ENCODE peak calls at places on chromosome 18, in seven cellular contexts. D, W, A, U, R, P and S are unnamed samples.

GRCh38 chr18:59380706-59381105 is 21.6 kb upstream of the LMAN1 start:
- DNase-seq in W (no peak), A (no peak), R (no peak), U (no peak), P (no peak), D (no peak), S (no peak)

GRCh38 chr18:50751490-50751889 is 68.3 kb downstream of the MRO start:
- DNase-seq in U (no peak), P (no peak), W (no peak), D (no peak), R (peak; percentile 54), A (no peak), S (no peak)

GRCh38 chr18:44731866-44732555 is 51.3 kb downstream of the SETBP1 start:
- DNase-seq in R (no peak), P (no peak), U (no peak), D (no peak), W (no peak), A (no peak), S (no peak)

GRCh38 chr18:58557013-58557435 is 71.9 kb downstream of the ALPK2 start:
- DNase-seq in A (peak; percentile 87), P (no peak), D (no peak), R (no peak), U (no peak), W (no peak), S (no peak)

GRCh38 chr18:76932026-76932819 is 109.9 kb downstream of the ZNF236 start:
- DNase-seq in W (no peak), P (no peak), R (no peak), U (no peak), D (no peak), A (no peak), S (peak; percentile 8)

GRCh38 chr18:67199993-67200617 is 316.4 kb downstream of the DSEL start:
- DNase-seq in D (peak; percentile 53), P (no peak), U (no peak), W (peak; percentile 8), A (peak; percentile 11), R (peak; percentile 32), S (peak; percentile 72)

GRCh38 chr18:49976810-49977209 is 163.5 kb upstream of the ACAA2 start:
- DNase-seq in W (no peak), P (no peak), D (no peak), U (no peak), R (no peak), A (no peak), S (no peak)

GRCh38 chr18:6728809-6729246 is 688 bp upstream of the ARHGAP28 start:
- DNase-seq in P (no peak), W (no peak), D (no peak), R (no peak), A (no peak), U (peak; percentile 21), S (no peak)

GRCh38 chr18:61435064-61435652 is 101.9 kb downstream of the CDH20 start:
- DNase-seq in W (peak; percentile 22), D (peak; percentile 27), U (peak; percentile 24), R (peak; percentile 4), P (no peak), A (no peak), S (peak; percentile 36)

GRCh38 chr18:74333091-74333490 is 17.5 kb downstream of the C18orf63 start:
- DNase-seq in P (no peak), U (no peak), A (no peak), W (no peak), R (no peak), D (no peak), S (no peak)
- TF ChIP-seq MAX in P (no peak), U (no peak), A (no peak), W (no peak), R (no peak), D (no peak), S (no peak)

DNA sequence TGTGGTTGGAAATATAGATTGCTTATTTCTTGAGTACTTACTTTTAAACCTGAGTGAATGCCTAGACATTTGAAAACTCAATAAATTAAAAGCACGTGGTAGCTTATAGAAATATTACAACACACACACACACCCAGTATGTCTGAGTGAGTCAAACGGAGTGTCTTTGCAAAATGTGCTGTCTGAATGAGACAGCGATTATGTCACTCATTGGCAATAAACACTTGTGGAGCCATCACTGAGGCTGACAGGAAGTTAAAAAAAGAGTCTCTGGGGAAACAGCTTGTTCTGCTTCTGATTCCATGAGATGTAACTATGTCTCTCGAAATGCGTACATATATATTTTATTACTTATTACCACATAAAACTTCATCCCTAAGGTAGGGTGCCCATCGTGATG is 22.3 kb upstream of the VPS4B start:
- DNase-seq in A (no peak), W (no peak), R (no peak), U (no peak), D (no peak), P (no peak), S (no peak)
- TF ChIP-seq POLR2AphosphoS5 in A (no peak), W (no peak), R (no peak), U (no peak), D (no peak), P (no peak), S (no peak)

GRCh38 chr18:54981076-54981475 is 21.8 kb upstream of the CCDC68 start:
- DNase-seq in U (no peak), W (no peak), P (no peak), D (no peak), A (no peak), R (peak; percentile 36), S (no peak)

GRCh38 chr18:54984908-54985307 is 25.6 kb upstream of the CCDC68 start:
- DNase-seq in A (no peak), R (no peak), D (no peak), P (no peak), U (no peak), W (no peak), S (no peak)

DNA sequence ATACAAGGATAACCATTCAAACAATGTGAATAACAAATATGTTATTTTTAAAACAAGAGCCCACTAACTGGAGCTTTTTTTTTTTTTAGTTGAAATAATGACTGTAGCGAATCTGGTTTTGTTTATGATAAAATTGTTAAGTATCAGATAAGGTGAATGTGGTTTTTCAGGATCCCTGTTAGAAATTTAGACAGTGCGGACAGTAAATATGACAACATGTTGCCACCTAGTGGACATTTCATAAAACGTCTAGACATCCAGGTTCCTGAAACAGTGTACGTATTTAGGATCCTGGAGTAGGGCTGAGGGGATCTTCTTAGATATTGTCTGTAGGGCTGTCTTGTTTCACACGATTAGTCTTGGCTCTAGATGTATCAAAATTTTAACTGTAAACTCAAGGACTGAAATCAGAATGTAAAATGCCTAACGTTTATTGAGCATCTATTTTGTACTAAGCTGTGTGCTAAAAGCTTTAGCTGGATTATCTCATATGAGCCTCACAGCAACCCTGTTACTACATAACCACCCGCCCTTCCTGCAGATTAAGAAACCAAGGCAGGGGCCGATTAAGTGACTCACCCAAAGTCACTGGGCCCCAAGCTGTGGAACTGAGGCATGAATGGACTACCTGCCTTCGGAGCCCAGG is 23.9 kb upstream of the CCDC68 start:
- DNase-seq in W (peak; percentile 47), P (no peak), U (peak; percentile 48), D (peak; percentile 44), R (peak; percentile 67), A (no peak), S (peak; percentile 59)
- TF ChIP-seq MAX in W (no peak), P (no peak), U (no peak), D (no peak), R (no peak), A (no peak), S (no peak)

GRCh38 chr18:71844810-71845209 is 699.3 kb downstream of the CBLN2 start:
- DNase-seq in R (no peak), A (no peak), W (no peak), D (no peak), P (no peak), U (no peak), S (no peak)
- TF ChIP-seq POLR2AphosphoS5 in R (no peak), A (no peak), W (no peak), D (no peak), P (no peak), U (no peak), S (no peak)

DNA sequence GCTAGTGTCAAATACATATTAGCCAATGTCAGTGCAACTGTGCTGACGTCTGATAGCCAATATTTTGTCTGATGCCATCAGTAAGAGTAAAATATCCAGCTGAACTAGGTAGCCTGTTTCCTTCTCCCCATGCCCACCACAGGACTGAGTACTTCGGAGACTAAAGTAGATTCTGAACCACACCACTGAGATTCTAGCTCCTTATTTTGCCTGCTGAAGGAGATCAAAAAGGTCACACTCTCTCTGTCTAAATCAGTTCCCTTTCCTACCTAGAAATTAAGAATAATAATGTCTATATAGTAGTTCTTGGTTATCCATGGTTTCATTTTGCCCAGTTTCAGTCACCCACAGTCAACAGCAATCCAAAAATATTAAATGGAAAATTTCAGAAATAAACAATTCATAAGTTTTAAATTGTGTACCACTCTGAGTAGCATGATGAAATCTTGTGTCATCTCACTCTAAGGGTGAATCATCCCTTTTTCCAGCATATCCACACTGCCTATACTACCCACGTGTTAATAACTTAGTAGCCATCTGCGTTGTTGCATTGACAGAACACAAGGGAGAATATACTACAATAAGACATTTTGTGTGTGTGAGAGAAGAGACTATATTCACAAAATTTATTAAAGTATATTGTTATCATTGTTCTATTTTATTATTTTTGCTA is 1043.3 kb upstream of the PIK3C3 start:
- DNase-seq in U (no peak), A (no peak), D (no peak), R (no peak), P (no peak), W (no peak), S (no peak)
- TF ChIP-seq MAX in U (no peak), A (no peak), D (no peak), R (no peak), P (no peak), W (no peak), S (no peak)

GRCh38 chr18:74965682-74966081 is 243.3 kb downstream of the PTGR3 start:
- DNase-seq in D (no peak), U (no peak), W (no peak), R (no peak), A (no peak), P (no peak), S (no peak)
- TF ChIP-seq POLR2AphosphoS5 in D (no peak), U (no peak), W (no peak), R (no peak), A (no peak), P (no peak), S (no peak)

GRCh38 chr18:79393181-79393598 is 2.5 kb upstream of the NFATC1 start:
- DNase-seq in U (no peak), D (no peak), R (no peak), A (no peak), P (no peak), W (no peak), S (no peak)

GRCh38 chr18:79395308-79395640 is 456 bp upstream of the NFATC1 start:
- DNase-seq in A (no peak), W (no peak), P (no peak), R (no peak), U (no peak), D (no peak), S (no peak)

GRCh38 chr18:79395761-79396404 is at the start of gene NFATC1:
- DNase-seq in D (no peak), W (no peak), A (no peak), U (peak; percentile 72), P (no peak), R (no peak), S (peak; percentile 78)

GRCh38 chr18:79393626-79394401 is 1.9 kb upstream of the NFATC1 start:
- DNase-seq in R (peak; percentile 83), A (no peak), P (no peak), W (peak; percentile 44), U (peak; percentile 79), D (peak; percentile 28), S (peak; percentile 94)

GRCh38 chr18:79394438-79395307 is 1.1 kb upstream of the NFATC1 start:
- DNase-seq in R (no peak), A (no peak), P (no peak), D (no peak), U (no peak), W (no peak), S (peak; percentile 59)
- TF ChIP-seq MAX in R (no peak), A (no peak), P (no peak), D (no peak), U (no peak), W (no peak), S (no peak)